ENCODE peak calls at places on chromosome 1, in six cellular contexts. C, Z, V, P, T and K are unnamed samples.

GRCh38 chr1:230270185-230270939 is 155.8 kb downstream of the PGBD5 start:
- DNase-seq in C (peak), Z (peak), V (no peak), P (no peak), T (no peak), K (no peak)

GRCh38 chr1:202283379-202283844 is 58.3 kb downstream of the UBE2T start:
- DNase-seq in C (peak), Z (peak), V (peak), P (no peak), T (no peak), K (no peak)

GRCh38 chr1:228986093-228986904 is 251.0 kb downstream of the RHOU start:
- DNase-seq in C (peak), Z (no peak), V (no peak), P (no peak), T (no peak), K (no peak)

GRCh38 chr1:3717041-3717714 is 35.1 kb upstream of the CCDC27 start:
- DNase-seq in C (no peak), Z (no peak), V (no peak), P (no peak), T (no peak), K (no peak)

GRCh38 chr1:46800742-46801141 is 1.9 kb downstream of the CYP4B1 start:
- DNase-seq in C (no peak), Z (no peak), V (no peak), P (no peak), T (no peak), K (no peak)

GRCh38 chr1:203426870-203427269 is 48.7 kb upstream of the PRELP start:
- DNase-seq in C (no peak), Z (no peak), V (no peak), P (no peak), T (no peak), K (no peak)

GRCh38 chr1:6258675-6259074 is 2.2 kb downstream of the GPR153 start:
- DNase-seq in C (no peak), Z (no peak), V (no peak), P (no peak), T (no peak), K (no peak)

GRCh38 chr1:210234254-210234747 is 1.7 kb downstream of the SERTAD4 start:
- DNase-seq in C (no peak), Z (no peak), V (no peak), P (no peak), T (no peak), K (no peak)